ENCODE peak calls at places on chromosome X, in five cellular contexts. T is activated T-cell treated with anti-CD3 and anti-CD28 coated beads for 1 hour, L is SW480, J is neuronal stem cell, V is GM12891. G is an unnamed sample.

GRCh38 chrX:111585337-111585736 is 73.9 kb downstream of the SERTM2 start:
- DNase-seq in T (no peak), L (no peak), J (peak), V (no peak), G (no peak)

GRCh38 chrX:42094208-42094607 is 170.9 kb upstream of the CASK start:
- DNase-seq in T (no peak), L (no peak), J (no peak), V (no peak), G (no peak)

GRCh38 chrX:55033429-55033828 is 2.7 kb upstream of the ALAS2 start:
- DNase-seq in T (no peak), L (no peak), J (no peak), V (no peak), G (no peak)

GRCh38 chrX:9788908-9789307 is 2.7 kb downstream of the SHROOM2 start:
- DNase-seq in T (no peak), L (no peak), J (no peak), V (no peak), G (no peak)

GRCh38 chrX:50000937-50001542 is 78.6 kb downstream of the CLCN5 start:
- DNase-seq in T (no peak), L (no peak), J (no peak), V (no peak), G (no peak)

GRCh38 chrX:119647552-119648420 is 41.6 kb upstream of the NKRF start:
- DNase-seq in T (peak), L (no peak), J (no peak), V (no peak), G (peak)

GRCh38 chrX:149825424-149825823 is 43.7 kb downstream of the MAGEA9 start:
- DNase-seq in T (peak), L (peak), J (no peak), V (no peak), G (peak)

GRCh38 chrX:41515376-41515775 is 68.2 kb downstream of the NYX start:
- DNase-seq in T (no peak), L (no peak), J (no peak), V (no peak), G (no peak)

GRCh38 chrX:109472939-109473713 is 8.8 kb downstream of the GUCY2F start:
- DNase-seq in T (no peak), L (peak), J (no peak), V (no peak), G (no peak)

GRCh38 chrX:145817666-145818521 is at the start of gene SLITRK2:
- DNase-seq in T (no peak), L (no peak), J (no peak), V (no peak), G (no peak)

GRCh38 chrX:125295337-125295736 is 24.3 kb upstream of the TEX13C start:
- DNase-seq in T (no peak), L (no peak), J (no peak), V (no peak), G (no peak)

GRCh38 chrX:134727363-134727762 is 69.1 kb upstream of the PLAC1 start:
- DNase-seq in T (no peak), L (no peak), J (no peak), V (no peak), G (no peak)

GRCh38 chrX:9785944-9786741 is at the start of gene SHROOM2:
- DNase-seq in T (no peak), L (peak), J (no peak), V (no peak), G (no peak)

GRCh38 chrX:48683411-48683982 is at the start of gene WAS:
- DNase-seq in T (no peak), L (no peak), J (no peak), V (peak), G (peak)

GRCh38 chrX:55907968-55908607 is 190.5 kb downstream of the RRAGB start:
- DNase-seq in T (peak), L (peak), J (peak), V (peak), G (peak)

GRCh38 chrX:46569621-46570020 is 3.9 kb upstream of the CHST7 start:
- DNase-seq in T (no peak), L (no peak), J (no peak), V (no peak), G (no peak)

GRCh38 chrX:55778322-55778721 is 60.8 kb downstream of the RRAGB start:
- DNase-seq in T (no peak), L (no peak), J (no peak), V (no peak), G (no peak)

GRCh38 chrX:110055616-110056015 is 52.7 kb downstream of the TMEM164 start:
- DNase-seq in T (no peak), L (no peak), J (no peak), V (no peak), G (no peak)

GRCh38 chrX:70054391-70054790 is 4.7 kb upstream of the AWAT2 start:
- DNase-seq in T (no peak), L (no peak), J (no peak), V (no peak), G (no peak)

GRCh38 chrX:38768079-38768478 is 33.2 kb upstream of the MID1IP1 start:
- DNase-seq in T (no peak), L (peak), J (no peak), V (no peak), G (no peak)

GRCh38 chrX:46819136-46819535 is 17.7 kb upstream of the RP2 start:
- DNase-seq in T (no peak), L (no peak), J (no peak), V (no peak), G (no peak)

GRCh38 chrX:1164322-1165288 is 47.8 kb downstream of the CRLF2 start:
- DNase-seq in T (no peak), L (no peak), J (no peak), V (peak), G (peak)

GRCh38 chrX:38799995-38800394 is 1.3 kb upstream of the MID1IP1 start:
- DNase-seq in T (no peak), L (no peak), J (no peak), V (no peak), G (peak)

GRCh38 chrX:139506318-139506717 is 24.2 kb upstream of the F9 start:
- DNase-seq in T (no peak), L (no peak), J (no peak), V (no peak), G (no peak)

GRCh38 chrX:11406109-11406755 is 113.0 kb downstream of the AMELX start:
- DNase-seq in T (no peak), L (no peak), J (no peak), V (no peak), G (no peak)

GRCh38 chrX:153926863-153927685 is 1.0 kb upstream of the ARHGAP4 start:
- DNase-seq in T (peak), L (peak), J (no peak), V (peak), G (peak)

GRCh38 chrX:44890247-44890646 is 17.3 kb downstream of the KDM6A start:
- DNase-seq in T (no peak), L (no peak), J (no peak), V (no peak), G (no peak)

GRCh38 chrX:109719262-109719661 is 13.8 kb downstream of the ACSL4 start:
- DNase-seq in T (no peak), L (no peak), J (no peak), V (no peak), G (no peak)

GRCh38 chrX:12946838-12947544 is 27.9 kb upstream of the TMSB4X start:
- DNase-seq in T (peak), L (peak), J (peak), V (no peak), G (peak)

GRCh38 chrX:49762175-49762704 is 66.5 kb upstream of the PAGE1 start:
- DNase-seq in T (no peak), L (no peak), J (no peak), V (no peak), G (no peak)

GRCh38 chrX:105564536-105564935 is 257.8 kb upstream of the NRK start:
- DNase-seq in T (no peak), L (peak), J (no peak), V (no peak), G (no peak)

GRCh38 chrX:150508018-150508417 is 60.4 kb upstream of the MTM1 start:
- DNase-seq in T (no peak), L (no peak), J (no peak), V (no peak), G (no peak)

G was measured in CD8-positive, alpha-beta T cell.